ENCODE peak calls at places on chromosomes 16 and 17, in six cellular contexts. Z is GM23338, B is mesendoderm, T is A549, D is tibial artery, I is lower lobe of right lung. R is an unnamed sample.

GRCh38 chr16:85556456-85557082 is 56.6 kb upstream of the GSE1 start:
- DNase-seq in I (peak), B (peak), D (peak), T (peak), Z (peak), R (no peak)

GRCh38 chr16:16166952-16167351 is 56.3 kb downstream of the ABCC6 start:
- DNase-seq in I (no peak), T (no peak), Z (no peak), D (no peak), B (no peak), R (no peak)

GRCh38 chr16:80580109-80580832 is 39.5 kb downstream of the DYNLRB2 start:
- DNase-seq in I (no peak), Z (peak), D (no peak), T (no peak), B (no peak), R (no peak)

GRCh38 chr17:79927136-79927661 is 88.0 kb upstream of the CBX4 start:
- DNase-seq in T (no peak), Z (no peak), D (no peak), I (no peak), B (no peak), R (no peak)

GRCh38 chr17:81096741-81097133 is 61.8 kb downstream of the BAIAP2 start:
- DNase-seq in D (no peak), B (no peak), Z (no peak), I (no peak), T (no peak), R (no peak)

GRCh38 chr17:22518185-22518584 is 825.9 kb downstream of the KCNJ18 start:
- DNase-seq in B (no peak), I (no peak), Z (no peak), T (no peak), D (no peak), R (no peak)

GRCh38 chr17:29760279-29760721 is 137.6 kb upstream of the CORO6 start:
- DNase-seq in Z (peak), I (no peak), B (peak), D (no peak), T (peak), R (no peak)

GRCh38 chr17:31074772-31075538 is 19.8 kb upstream of the NF1 start:
- DNase-seq in B (peak), Z (peak), D (no peak), I (no peak), T (peak), R (no peak)

GRCh38 chr17:46002311-46002972 is 3.4 kb downstream of the STH start:
- DNase-seq in T (peak), Z (peak), B (peak), I (peak), D (peak), R (peak)

GRCh38 chr17:7750321-7750821 is 32.8 kb downstream of the DNAH2 start:
- DNase-seq in I (no peak), B (no peak), D (no peak), Z (no peak), T (no peak), R (no peak)

GRCh38 chr17:81512560-81512983 is at the start of gene ACTG1:
- DNase-seq in B (peak), I (peak), T (peak), Z (peak), D (peak), R (peak)

GRCh38 chr17:13538841-13539411 is 62.8 kb downstream of the HS3ST3A1 start:
- DNase-seq in I (no peak), T (no peak), Z (no peak), B (no peak), D (no peak), R (no peak)

GRCh38 chr16:53734908-53735307 is 31.0 kb downstream of the FTO start:
- DNase-seq in D (no peak), B (no peak), I (no peak), T (no peak), Z (no peak), R (no peak)

GRCh38 chr17:42562845-42563509 is 1.0 kb downstream of the COASY start:
- DNase-seq in B (no peak), T (no peak), I (no peak), Z (no peak), D (no peak), R (peak)

GRCh38 chr17:35735036-35735805 is 3.8 kb downstream of the RASL10B start:
- DNase-seq in Z (no peak), D (no peak), T (no peak), I (no peak), B (no peak), R (no peak)

GRCh38 chr17:65290041-65290440 is 152.9 kb downstream of the RGS9 start:
- DNase-seq in T (no peak), Z (no peak), I (no peak), D (no peak), B (peak), R (no peak)

GRCh38 chr17:42751628-42752027 is 6.8 kb upstream of the EZH1 start:
- DNase-seq in Z (no peak), D (no peak), B (no peak), I (no peak), T (no peak), R (no peak)

GRCh38 chr17:3197219-3197618 is at the start of gene OR1A2:
- DNase-seq in T (no peak), D (no peak), Z (no peak), B (no peak), I (no peak), R (no peak)

GRCh38 chr16:67030221-67030962 is 1.4 kb downstream of the CBFB start:
- DNase-seq in T (no peak), Z (no peak), B (no peak), D (peak), I (no peak), R (peak)

GRCh38 chr16:87241135-87241771 is 75.9 kb downstream of the C16orf95 start:
- DNase-seq in T (no peak), Z (no peak), I (no peak), B (no peak), D (peak), R (no peak)

GRCh38 chr17:79633937-79634813 is 23.3 kb upstream of the RBFOX3 start:
- DNase-seq in I (peak), D (peak), B (no peak), Z (no peak), T (no peak), R (peak)

GRCh38 chr17:1179635-1180433 is at the start of gene ABR:
- DNase-seq in I (peak), Z (peak), T (peak), B (no peak), D (no peak), R (no peak)

GRCh38 chr17:74860229-74860998 is 729 bp upstream of the GRIN2C start:
- DNase-seq in B (no peak), Z (peak), T (no peak), I (no peak), D (no peak), R (no peak)

GRCh38 chr16:63983401-63983800 is 1138.5 kb downstream of the CDH11 start:
- DNase-seq in T (no peak), B (peak), D (no peak), Z (peak), I (no peak), R (no peak)

GRCh38 chr16:23269248-23270091 is 32.6 kb upstream of the SCNN1B start:
- DNase-seq in D (no peak), T (no peak), B (peak), Z (no peak), I (no peak), R (no peak)

GRCh38 chr16:13553453-13553985 is 366.4 kb upstream of the ERCC4 start:
- DNase-seq in T (no peak), B (no peak), Z (no peak), I (no peak), D (no peak), R (no peak)

GRCh38 chr17:81115749-81116464 is 49.4 kb upstream of the PVALEF start:
- DNase-seq in B (no peak), Z (no peak), D (no peak), I (no peak), T (no peak), R (no peak)

GRCh38 chr16:79437764-79438728 is 162.5 kb downstream of the MAF start:
- DNase-seq in Z (peak), D (no peak), B (peak), T (no peak), I (no peak), R (no peak)

GRCh38 chr17:4741544-4741943 is 1.8 kb upstream of the CXCL16 start:
- DNase-seq in B (no peak), Z (no peak), T (no peak), D (no peak), I (peak), R (no peak)

GRCh38 chr17:6713918-6714271 is 726 bp upstream of the SLC13A5 start:
- DNase-seq in D (no peak), B (peak), T (no peak), Z (peak), I (no peak), R (no peak)

GRCh38 chr16:64977211-64977920 is 144.5 kb downstream of the CDH11 start:
- DNase-seq in T (no peak), D (no peak), I (no peak), B (no peak), Z (no peak), R (no peak)

GRCh38 chr17:77435272-77436057 is 294.7 kb downstream of the SEC14L1 start:
- DNase-seq in I (no peak), Z (no peak), B (no peak), D (no peak), T (no peak), R (peak)

GRCh38 chr17:64920026-64920418 is 744 bp upstream of the LRRC37A3 start:
- DNase-seq in T (no peak), Z (peak), B (peak), D (no peak), I (no peak), R (peak)

GRCh38 chr17:45294506-45294905 is 22.3 kb downstream of the MAP3K14 start:
- DNase-seq in T (no peak), D (peak), I (no peak), B (no peak), Z (no peak), R (no peak)

DNA sequence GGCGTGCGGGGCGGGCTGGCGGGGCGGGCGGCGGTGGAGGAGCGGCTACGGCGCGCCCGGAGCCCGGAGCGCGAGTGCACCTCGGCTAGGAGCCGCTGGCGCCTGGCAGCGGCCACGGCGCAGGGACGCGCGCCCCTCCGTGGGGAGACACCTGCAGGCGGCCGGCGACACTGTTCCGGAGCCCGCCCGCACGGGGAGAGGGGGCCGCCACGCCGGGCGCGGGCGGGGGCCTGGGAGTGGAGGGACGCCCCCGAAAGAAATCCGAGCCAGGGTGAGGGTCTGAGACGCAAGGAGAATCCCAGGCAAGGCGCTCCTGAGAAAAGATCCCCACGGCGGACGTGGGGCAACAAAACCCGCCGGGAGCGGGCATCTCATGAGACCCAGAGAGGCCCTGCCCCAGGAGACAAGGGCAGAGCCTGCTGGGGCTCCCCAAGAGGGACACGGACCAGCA is at the start of gene GSG1L:
- DNase-seq in D (no peak), T (no peak), B (no peak), I (no peak), Z (no peak), R (peak)
- H3K4me3 ChIP-seq in D (peak), T (peak), B (no peak), I (peak), Z (peak), R (peak)

DNA sequence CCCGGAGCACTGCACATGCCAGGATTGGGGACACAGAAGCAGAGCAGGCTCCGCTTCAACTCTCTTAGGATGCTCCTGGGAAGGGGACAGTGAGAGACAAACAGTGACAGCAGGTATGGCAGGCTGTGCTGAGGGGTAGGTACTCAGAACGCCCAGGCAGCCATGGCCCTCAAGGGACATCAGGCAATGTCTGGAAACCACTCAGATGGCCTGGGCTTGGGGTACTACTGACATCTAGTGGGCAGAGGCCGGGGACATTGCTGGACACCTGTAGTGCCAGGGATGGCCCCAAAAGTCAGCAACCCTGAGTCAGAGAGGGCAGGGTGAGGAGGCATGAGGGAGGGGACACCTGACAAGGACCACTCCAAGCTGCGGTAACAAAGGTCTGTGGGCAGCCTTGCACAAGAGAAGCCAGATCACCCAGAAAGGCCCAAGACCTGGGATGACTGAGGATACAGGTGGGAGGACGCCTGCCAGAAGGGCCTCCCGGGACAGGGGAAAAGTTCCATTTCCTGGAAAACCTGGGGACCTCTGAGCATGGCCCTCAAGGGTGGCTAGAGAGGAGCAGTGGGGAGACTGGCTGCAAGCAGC is 21.2 kb downstream of the PEMT start:
- DNase-seq in T (peak), B (peak), D (no peak), I (no peak), Z (peak), R (peak)
- H3K27ac ChIP-seq in T (peak), B (no peak), D (no peak), I (no peak), Z (no peak), R (no peak)

DNA sequence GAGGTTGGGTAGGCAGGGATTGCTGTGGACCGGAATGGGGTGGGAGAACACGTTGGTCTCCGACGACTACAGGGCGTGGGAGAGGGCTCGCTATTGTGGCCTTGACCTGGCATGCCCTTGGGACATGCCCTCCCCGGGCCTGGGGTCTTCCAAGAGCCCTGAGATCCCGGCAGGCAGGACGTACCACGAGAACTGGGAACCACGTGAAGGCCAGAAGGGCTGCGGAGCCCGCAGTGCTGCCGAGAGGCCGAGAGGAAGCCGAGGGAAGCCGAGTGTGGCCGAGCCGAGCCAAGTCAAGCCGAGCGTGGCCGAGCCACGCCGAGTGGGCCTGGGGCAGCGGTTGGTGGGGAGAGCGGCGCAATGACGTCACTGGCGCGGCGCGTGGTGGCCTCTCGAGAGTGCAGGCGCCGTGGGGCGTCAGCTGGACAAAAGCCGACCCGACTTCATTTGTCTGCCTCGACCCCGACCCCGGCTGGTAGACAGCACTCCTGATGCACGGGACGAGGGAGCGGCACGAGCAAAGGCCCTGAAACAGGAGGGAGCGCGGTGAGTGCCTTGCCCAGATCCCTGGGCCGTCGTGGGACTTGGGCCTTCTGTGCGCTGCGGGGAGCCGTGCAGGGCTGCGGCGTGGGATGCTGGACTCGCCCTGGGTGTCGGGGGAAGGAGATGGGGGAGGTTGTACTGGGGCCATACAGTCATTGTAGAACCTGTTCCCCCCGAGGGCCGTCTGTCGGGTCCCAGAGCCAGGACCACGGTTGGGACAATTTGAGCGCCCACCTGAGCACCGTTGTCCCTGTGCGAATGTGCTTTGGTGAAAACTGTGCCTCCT is 6.6 kb downstream of the SOCS1 start:
- DNase-seq in Z (peak), T (no peak), D (no peak), I (no peak), B (no peak), R (no peak)
- H3K4me3 ChIP-seq in Z (no peak), T (no peak), D (no peak), I (no peak), B (no peak), R (no peak)

GRCh38 chr16:30698139-30698815 is 694 bp upstream of the SRCAP start:
- DNase-seq in B (peak), T (peak), D (peak), I (peak), Z (peak), R (peak)

GRCh38 chr16:30699615-30700099 is 686 bp downstream of the SRCAP start:
- DNase-seq in Z (no peak), I (no peak), T (no peak), B (peak), D (no peak), R (no peak)

GRCh38 chr16:30698816-30699614 is at the start of gene SRCAP:
- DNase-seq in B (peak), T (peak), D (peak), I (peak), Z (peak), R (peak)

GRCh38 chr16:30700971-30701370 is 2.0 kb downstream of the SRCAP start:
- DNase-seq in D (no peak), B (no peak), T (no peak), Z (no peak), I (no peak), R (no peak)

DNA sequence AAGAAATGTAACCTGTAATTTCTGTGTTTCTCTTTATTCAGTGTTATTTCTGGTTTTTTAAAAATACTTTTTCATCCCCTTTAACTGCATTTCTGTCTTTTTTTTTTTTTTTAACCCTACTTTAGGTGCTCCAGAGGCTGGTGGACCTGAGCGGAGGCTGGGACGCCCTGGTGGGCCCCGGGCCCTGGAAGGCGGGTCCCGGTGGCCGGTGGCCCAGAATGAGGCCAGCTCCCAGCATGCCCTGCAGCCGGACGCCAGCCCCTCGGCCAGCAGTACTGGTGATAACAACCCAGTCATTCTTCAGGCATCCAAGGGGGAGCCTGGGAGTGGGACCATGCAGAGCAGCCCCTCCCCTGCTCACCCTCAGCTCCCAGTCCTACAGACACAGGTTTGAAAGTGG is 1.5 kb downstream of the SRCAP start:
- DNase-seq in B (peak), D (no peak), I (no peak), Z (no peak), T (no peak), R (no peak)
- H3K27ac ChIP-seq in B (peak), D (peak), I (no peak), Z (no peak), T (peak), R (no peak)

DNA sequence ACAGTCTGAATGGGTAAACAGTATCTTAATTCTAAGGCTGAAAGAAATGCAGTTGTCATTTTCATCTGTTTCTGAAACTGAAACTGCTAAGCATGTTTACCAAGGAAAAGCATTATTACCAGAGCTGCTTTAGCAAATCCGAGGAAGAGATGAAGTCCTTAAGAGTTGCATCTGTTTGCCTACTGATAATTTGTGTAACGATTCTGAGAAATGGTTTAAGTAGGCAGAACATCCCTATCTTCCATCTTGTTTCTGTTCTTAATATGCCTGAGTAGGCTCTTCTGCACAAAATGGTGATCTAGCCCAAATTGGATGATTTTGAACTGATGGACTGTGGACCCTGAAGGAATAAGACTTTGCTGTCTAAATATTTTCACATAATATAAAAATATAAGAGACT is 34.9 kb downstream of the NUP93 start:
- DNase-seq in T (no peak), D (no peak), I (no peak), Z (no peak), B (no peak), R (no peak)
- H3K4me3 ChIP-seq in T (no peak), D (no peak), I (no peak), Z (no peak), B (no peak), R (no peak)

GRCh38 chr17:58336456-58337094 is 8.0 kb upstream of the TSPOAP1 start:
- DNase-seq in T (no peak), Z (no peak), B (no peak), I (no peak), D (no peak), R (no peak)
- H3K27ac ChIP-seq in T (no peak), Z (no peak), B (no peak), I (peak), D (no peak), R (peak)